ENCODE peak calls at places on chromosomes 11 and 22, in seven cellular contexts. E is cardiac fibroblast, F is astrocyte of the cerebellum, K is HL-60, V is cardiac muscle cell, Z is Calu3, X is tibial nerve. L is an unnamed sample.

GRCh38 chr11:30282289-30282631 is 40.6 kb upstream of the ARL14EP start:
- DNase-seq in E (no peak), Z (no peak), F (no peak), K (no peak), V (no peak), X (no peak), L (no peak)

GRCh38 chr22:39518996-39519680 is 1.2 kb upstream of the ATF4 start:
- DNase-seq in K (peak), V (peak), Z (no peak), F (no peak), E (no peak), X (no peak), L (no peak)

GRCh38 chr22:41417622-41418390 is 28.8 kb downstream of the TOB2 start:
- DNase-seq in V (no peak), F (no peak), K (no peak), Z (peak), E (peak), X (peak), L (no peak)

GRCh38 chr11:70483077-70483861 is 84.9 kb downstream of the CTTN start:
- DNase-seq in V (peak), K (peak), Z (peak), E (peak), X (no peak), F (peak), L (peak)

GRCh38 chr11:112635338-112635737 is 325.9 kb upstream of the NCAM1 start:
- DNase-seq in E (no peak), K (no peak), F (no peak), X (no peak), Z (no peak), V (no peak), L (no peak)

GRCh38 chr11:46181387-46181786 is 60.1 kb upstream of the PHF21A start:
- DNase-seq in Z (no peak), K (no peak), F (no peak), E (no peak), X (no peak), V (no peak), L (no peak)

GRCh38 chr22:36386900-36387663 is 685 bp downstream of the MYH9 start:
- DNase-seq in Z (peak), E (no peak), X (peak), V (no peak), F (no peak), K (peak), L (peak)

GRCh38 chr11:130161441-130161840 is 1.9 kb downstream of the ST14 start:
- DNase-seq in E (no peak), K (no peak), F (no peak), V (no peak), X (no peak), Z (no peak), L (no peak)

GRCh38 chr11:119547511-119547910 is 124.5 kb upstream of the THY1 start:
- DNase-seq in K (no peak), Z (no peak), V (no peak), E (no peak), X (no peak), F (no peak), L (no peak)

GRCh38 chr22:33049125-33049729 is 9.0 kb downstream of the SYN3 start:
- DNase-seq in K (peak), V (peak), X (peak), Z (peak), F (peak), E (peak), L (peak)

GRCh38 chr11:62974848-62975522 is 9.8 kb downstream of the SLC22A6 start:
- DNase-seq in Z (peak), V (peak), F (no peak), K (peak), E (peak), X (no peak), L (no peak)

GRCh38 chr11:76759092-76759491 is 24.1 kb upstream of the TSKU start:
- DNase-seq in K (no peak), X (no peak), V (no peak), F (no peak), Z (no peak), E (no peak), L (no peak)

GRCh38 chr11:19929147-19929546 is 216.5 kb downstream of the NAV2 start:
- DNase-seq in K (no peak), F (no peak), Z (no peak), E (no peak), V (no peak), X (no peak), L (no peak)

GRCh38 chr22:44786610-44787009 is 34.2 kb downstream of the ARHGAP8 start:
- DNase-seq in Z (no peak), X (no peak), F (no peak), E (no peak), V (no peak), K (no peak), L (no peak)

GRCh38 chr11:824292-824880 is 3.3 kb upstream of the CRACR2B start:
- DNase-seq in E (no peak), X (no peak), K (no peak), Z (no peak), V (no peak), F (no peak), L (no peak)

GRCh38 chr11:114392735-114393667 is 7.3 kb downstream of the C11orf71 start:
- DNase-seq in X (no peak), V (no peak), Z (no peak), F (no peak), E (no peak), K (no peak), L (no peak)

GRCh38 chr11:120151536-120151935 is 13.6 kb upstream of the TRIM29 start:
- DNase-seq in V (no peak), F (no peak), X (no peak), K (no peak), Z (no peak), E (peak), L (no peak)

GRCh38 chr11:74318241-74318932 is 6.9 kb upstream of the P4HA3 start:
- DNase-seq in E (no peak), Z (no peak), F (peak), V (no peak), X (no peak), K (no peak), L (no peak)

GRCh38 chr11:76206327-76207081 is at the start of gene WNT11:
- DNase-seq in X (no peak), F (no peak), K (peak), V (peak), E (peak), Z (peak), L (peak)

GRCh38 chr11:73866586-73866996 is 10.1 kb downstream of the COA4 start:
- DNase-seq in Z (no peak), K (no peak), X (no peak), V (no peak), E (peak), F (no peak), L (no peak)

GRCh38 chr11:121556937-121557336 is 104.2 kb upstream of the SORL1-AS1 start:
- DNase-seq in F (no peak), X (no peak), Z (no peak), K (no peak), V (no peak), E (no peak), L (no peak)

GRCh38 chr22:49764151-49764581 is 63.5 kb downstream of the BRD1 start:
- DNase-seq in V (no peak), Z (no peak), X (peak), F (no peak), E (no peak), K (no peak), L (no peak)

GRCh38 chr11:131685906-131686305 is 315.5 kb downstream of the NTM start:
- DNase-seq in F (no peak), X (no peak), K (no peak), Z (no peak), E (no peak), V (no peak), L (no peak)

GRCh38 chr11:12508151-12508740 is 130.9 kb downstream of the PARVA start:
- DNase-seq in E (peak), X (no peak), K (no peak), V (no peak), F (peak), Z (no peak), L (no peak)

GRCh38 chr11:6755303-6755952 is 16.3 kb downstream of the OR2AG2 start:
- DNase-seq in K (peak), F (no peak), E (peak), X (no peak), Z (peak), V (peak), L (peak)
- TF ChIP-seq CTCF in K (peak), F (peak), E (peak), X (peak), Z (peak), V (peak), L (peak)

GRCh38 chr22:30649430-30650007 is 13.9 kb downstream of the SLC35E4 start:
- DNase-seq in Z (peak), E (peak), V (no peak), X (no peak), K (peak), F (no peak), L (peak)
- TF ChIP-seq CTCF in Z (peak), E (peak), V (no peak), X (no peak), K (no peak), F (no peak), L (no peak)

GRCh38 chr22:30822216-30823014 is 127.7 kb downstream of the OSBP2 start:
- DNase-seq in V (peak), F (no peak), K (no peak), Z (no peak), X (no peak), E (no peak), L (no peak)
- TF ChIP-seq CTCF in V (no peak), F (no peak), K (no peak), Z (no peak), X (no peak), E (no peak), L (no peak)

DNA sequence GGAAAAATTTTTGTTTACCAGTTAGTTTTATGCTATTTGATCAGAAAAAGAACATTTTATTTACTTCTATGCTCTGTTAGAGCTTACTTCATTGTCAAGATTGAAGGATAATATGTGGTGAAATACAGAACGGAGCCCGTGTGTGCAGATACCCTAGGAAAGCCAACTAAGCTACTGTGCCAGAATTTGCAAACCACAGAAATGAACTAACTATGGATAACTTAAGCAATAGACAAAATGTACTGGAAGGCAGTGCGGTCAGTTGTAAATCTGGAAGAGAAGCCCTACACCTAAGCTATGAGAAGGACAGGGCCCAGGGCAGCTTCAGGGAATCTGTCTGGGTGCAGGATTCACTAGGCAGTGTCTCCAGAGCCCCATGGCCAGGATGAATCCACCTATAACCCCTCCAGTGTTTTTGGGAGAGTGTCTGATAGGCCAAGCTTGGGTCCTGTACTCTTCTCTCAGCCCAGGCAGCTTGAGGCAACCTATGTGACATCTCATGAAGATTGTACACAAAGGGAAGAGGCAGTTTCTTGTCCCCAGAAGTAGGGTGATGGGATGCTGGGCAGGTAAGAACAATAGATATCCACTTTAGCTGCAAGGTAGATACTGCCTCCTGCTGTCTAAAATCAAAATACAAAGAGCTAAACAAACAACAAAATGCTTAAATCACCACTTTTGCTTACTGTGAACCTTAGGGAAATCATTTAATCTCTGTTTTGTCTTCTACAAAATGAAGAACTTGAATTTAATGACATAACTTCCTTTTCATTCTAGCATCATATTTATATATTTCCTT is 12.1 kb downstream of the MMP7 start:
- DNase-seq in V (no peak), Z (no peak), F (peak), K (no peak), E (peak), X (no peak), L (no peak)
- TF ChIP-seq CTCF in V (no peak), Z (no peak), F (no peak), K (no peak), E (peak), X (no peak), L (no peak)

GRCh38 chr11:23406131-23406819 is 546.0 kb upstream of the CCDC179 start:
- DNase-seq in X (no peak), V (no peak), K (no peak), F (no peak), Z (no peak), E (no peak), L (no peak)
- TF ChIP-seq CTCF in X (no peak), V (no peak), K (no peak), F (no peak), Z (no peak), E (no peak), L (no peak)

GRCh38 chr11:132876301-132877071 is 655.8 kb downstream of the OPCML start:
- DNase-seq in F (no peak), V (peak), K (no peak), Z (no peak), E (no peak), X (no peak), L (no peak)
- TF ChIP-seq CTCF in F (peak), V (no peak), K (no peak), Z (no peak), E (no peak), X (no peak), L (no peak)